ENCODE peak calls at places on chromosome 21, in four cellular contexts. R is WTC11, D is GM12878, H is HepG2. I is an unnamed sample.

GRCh38 chr21:45983981-45984551 is 2.5 kb downstream of the COL6A1 start:
- DNase-seq in D (no peak), R (peak), H (no peak), I (no peak)

GRCh38 chr21:39867198-39867650 is at the start of gene PCP4:
- DNase-seq in R (peak), H (peak), D (no peak), I (peak)

GRCh38 chr21:31420354-31420753 is 76.3 kb upstream of the TIAM1 start:
- DNase-seq in R (no peak), D (no peak), H (no peak), I (no peak)

GRCh38 chr21:41613421-41613998 is 105.6 kb upstream of the TMPRSS2 start:
- DNase-seq in H (no peak), R (no peak), D (no peak), I (no peak)

GRCh38 chr21:15009964-15010363 is 54.8 kb downstream of the NRIP1 start:
- DNase-seq in D (no peak), R (no peak), H (no peak), I (no peak)

GRCh38 chr21:45638707-45639106 is 4.8 kb upstream of the PCBP3 start:
- DNase-seq in R (no peak), D (no peak), H (no peak), I (no peak)

GRCh38 chr21:16124397-16125130 is 394.8 kb downstream of the USP25 start:
- DNase-seq in D (no peak), R (no peak), H (no peak), I (no peak)

GRCh38 chr21:46036696-46037337 is 55.2 kb downstream of the COL6A1 start:
- DNase-seq in R (no peak), D (no peak), H (no peak), I (peak)

GRCh38 chr21:41369105-41369914 is 7.5 kb downstream of the MX2 start:
- DNase-seq in D (peak), R (peak), H (peak), I (no peak)

GRCh38 chr21:38538353-38538752 is 40.1 kb upstream of the ERG start:
- DNase-seq in R (no peak), H (no peak), D (no peak), I (no peak)

GRCh38 chr21:37380349-37381323 is 14.1 kb downstream of the DYRK1A start:
- DNase-seq in H (no peak), R (peak), D (no peak), I (no peak)

GRCh38 chr21:37862536-37862935 is 53.7 kb downstream of the KCNJ6 start:
- DNase-seq in R (no peak), H (no peak), D (no peak), I (no peak)

GRCh38 chr21:23152130-23152529 is 2153.9 kb downstream of the NCAM2 start:
- DNase-seq in H (no peak), R (no peak), D (no peak), I (no peak)

GRCh38 chr21:15006594-15007230 is 58.1 kb downstream of the NRIP1 start:
- DNase-seq in D (no peak), R (no peak), H (no peak), I (no peak)

GRCh38 chr21:14267071-14267470 is 51.1 kb downstream of the RBM11 start:
- DNase-seq in H (no peak), R (no peak), D (no peak), I (no peak)

GRCh38 chr21:20253261-20253660 is 744.9 kb upstream of the NCAM2 start:
- DNase-seq in D (no peak), H (no peak), R (no peak), I (no peak)

GRCh38 chr21:29654203-29654602 is 285.6 kb downstream of the GRIK1 start:
- DNase-seq in H (no peak), D (no peak), R (no peak), I (peak)

GRCh38 chr21:39863111-39863510 is 4.1 kb upstream of the PCP4 start:
- DNase-seq in D (no peak), H (no peak), R (no peak), I (no peak)

GRCh38 chr21:32140212-32141008 is 138.4 kb downstream of the MIS18A start:
- DNase-seq in R (no peak), H (no peak), D (no peak), I (no peak)

GRCh38 chr21:15207231-15207630 is 142.4 kb upstream of the NRIP1 start:
- DNase-seq in H (no peak), R (no peak), D (no peak), I (no peak)

GRCh38 chr21:32554832-32555436 is 30.4 kb downstream of the TCP10L start:
- DNase-seq in R (no peak), H (no peak), D (no peak), I (no peak)

GRCh38 chr21:45410865-45411809 is 6.2 kb downstream of the COL18A1 start:
- DNase-seq in D (no peak), R (no peak), H (no peak), I (peak)

GRCh38 chr21:23801292-23801691 is 1806.0 kb downstream of the MRPL39 start:
- DNase-seq in D (no peak), H (no peak), R (no peak), I (no peak)

GRCh38 chr21:32383812-32384211 is 9.0 kb downstream of the URB1 start:
- DNase-seq in H (peak), R (no peak), D (no peak), I (no peak)

GRCh38 chr21:37863842-37864241 is 52.4 kb downstream of the KCNJ6 start:
- DNase-seq in H (no peak), R (no peak), D (no peak), I (no peak)

GRCh38 chr21:32306021-32306780 is 7.5 kb downstream of the MRAP start:
- DNase-seq in D (no peak), R (peak), H (peak), I (no peak)

GRCh38 chr21:45590726-45591618 is 48.7 kb upstream of the SLC19A1 start:
- DNase-seq in H (no peak), R (peak), D (peak), I (peak)

GRCh38 chr21:32257952-32258785 is 20.7 kb downstream of the MIS18A start:
- DNase-seq in D (no peak), R (peak), H (peak), I (peak)

GRCh38 chr21:42627527-42628289 is 25.7 kb upstream of the PDE9A start:
- DNase-seq in D (no peak), H (no peak), R (no peak), I (no peak)

GRCh38 chr21:46173573-46173972 is 10.7 kb downstream of the SPATC1L start:
- DNase-seq in D (no peak), H (no peak), R (no peak), I (no peak)

GRCh38 chr21:17371470-17371869 is 141.4 kb upstream of the CXADR start:
- DNase-seq in H (no peak), R (no peak), D (no peak), I (no peak)

GRCh38 chr21:38212716-38213115 is 44.1 kb upstream of the KCNJ15 start:
- DNase-seq in R (no peak), H (no peak), D (no peak), I (no peak)

GRCh38 chr21:15327637-15328265 is 263.0 kb upstream of the NRIP1 start:
- DNase-seq in R (no peak), D (no peak), H (no peak), I (no peak)

GRCh38 chr21:25710550-25710949 is 24.2 kb downstream of the ATP5PF start:
- DNase-seq in H (no peak), R (no peak), D (no peak), I (no peak)

GRCh38 chr21:36567216-36567917 is 87.4 kb upstream of the CLDN14 start:
- DNase-seq in H (no peak), D (no peak), R (no peak), I (no peak)

GRCh38 chr21:46622226-46622625 is 13.2 kb upstream of the PRMT2 start:
- DNase-seq in R (no peak), H (peak), D (no peak), I (no peak)

GRCh38 chr21:22223385-22223784 is 1225.2 kb downstream of the NCAM2 start:
- DNase-seq in D (peak), H (no peak), R (no peak), I (no peak)

GRCh38 chr21:41589131-41589530 is 81.2 kb upstream of the TMPRSS2 start:
- DNase-seq in R (no peak), H (no peak), D (no peak), I (no peak)

GRCh38 chr21:46182548-46183336 is 1.5 kb downstream of the SPATC1L start:
- DNase-seq in H (no peak), D (no peak), R (no peak), I (peak)

GRCh38 chr21:45998871-45999580 is 17.5 kb downstream of the COL6A1 start:
- DNase-seq in R (peak), D (no peak), H (no peak), I (no peak)

GRCh38 chr21:35511298-35512162 is 462.4 kb upstream of the RUNX1 start:
- DNase-seq in H (no peak), D (no peak), R (no peak), I (no peak)
- TF ChIP-seq TCF7 in H (no peak), D (no peak), R (no peak), I (no peak)

GRCh38 chr21:44382536-44382935 is 29.1 kb downstream of the TRPM2 start:
- DNase-seq in H (no peak), D (no peak), R (no peak), I (peak)
- TF ChIP-seq TCF7 in H (no peak), D (no peak), R (no peak), I (no peak)

DNA sequence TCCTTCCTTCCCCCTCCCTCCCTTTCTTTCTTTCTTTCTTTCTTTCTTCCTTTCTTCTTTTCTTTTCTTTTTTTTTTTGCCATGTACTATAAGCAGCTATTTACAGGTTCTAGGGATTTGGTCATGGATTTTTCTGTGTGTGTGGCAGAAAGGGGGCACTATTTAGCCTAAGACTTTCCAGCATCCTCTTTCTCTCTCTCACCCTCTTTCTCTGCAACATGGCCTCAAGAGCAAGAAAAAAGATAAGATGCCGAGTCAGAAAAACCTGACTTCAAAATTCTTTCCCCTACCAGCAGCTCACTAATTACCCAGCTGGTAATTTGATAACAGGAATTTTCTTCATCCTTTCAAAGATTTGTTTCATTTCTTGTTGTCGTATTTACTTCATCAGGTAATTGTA is 458.3 kb upstream of the ADAMTS5 start:
- DNase-seq in D (no peak), R (no peak), H (no peak), I (no peak)
- TF ChIP-seq TCF7 in D (no peak), R (no peak), H (no peak), I (no peak)

GRCh38 chr21:33899199-33899598 is 16.4 kb downstream of the ATP5PO start:
- DNase-seq in D (no peak), R (no peak), H (no peak), I (no peak)

GRCh38 chr21:33904041-33904440 is 11.6 kb downstream of the ATP5PO start:
- DNase-seq in H (no peak), D (no peak), R (no peak), I (no peak)

GRCh38 chr21:33902349-33902748 is 13.3 kb downstream of the ATP5PO start:
- DNase-seq in D (no peak), R (no peak), H (no peak), I (no peak)

GRCh38 chr21:33898546-33898945 is 17.1 kb downstream of the ATP5PO start:
- DNase-seq in D (no peak), H (no peak), R (no peak), I (no peak)

DNA sequence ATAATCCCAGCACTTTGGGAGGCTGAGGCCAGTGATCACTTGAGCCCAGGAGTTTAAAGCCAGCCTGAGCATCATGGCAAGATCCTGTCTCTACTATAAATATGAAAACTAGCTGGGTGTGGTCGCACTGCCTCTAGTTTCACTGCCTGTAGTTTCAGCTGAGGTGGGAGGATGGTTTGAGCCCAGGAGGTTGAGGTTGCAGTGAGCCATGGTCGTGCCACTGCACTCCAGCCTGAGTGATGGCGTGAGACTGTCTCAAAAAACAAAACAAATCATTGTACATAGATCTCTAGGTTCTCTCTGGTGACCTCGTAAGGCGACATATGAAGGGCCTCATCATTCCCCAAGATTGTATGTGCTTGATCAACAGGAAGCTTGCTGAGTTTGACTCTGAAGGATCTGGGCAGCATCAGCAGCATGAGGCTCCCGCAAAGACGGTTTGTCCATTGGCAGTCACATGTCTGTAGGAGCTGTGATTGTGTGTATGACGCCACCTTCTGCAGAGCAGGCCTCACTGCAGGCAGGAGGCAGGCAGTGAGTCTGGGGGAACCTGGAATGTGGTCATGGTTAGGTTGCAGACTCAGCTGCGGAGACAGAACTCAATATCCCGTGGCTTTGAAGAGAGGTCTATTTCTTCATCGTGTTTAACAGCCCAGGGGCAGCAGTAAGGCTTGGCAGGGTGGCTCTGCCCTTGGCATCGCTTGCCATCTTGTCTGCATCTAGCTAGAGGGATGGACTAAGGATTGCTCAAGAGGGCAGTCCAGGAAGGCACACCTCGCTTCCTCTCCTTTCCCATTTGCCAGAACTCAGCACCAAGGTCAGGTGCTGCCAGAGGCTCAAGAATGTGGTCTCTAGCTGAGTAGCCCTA is 13.9 kb downstream of the ATP5PO start:
- DNase-seq in H (peak), R (peak), D (no peak), I (no peak)
- TF ChIP-seq TCF7 in H (no peak), R (no peak), D (no peak), I (no peak)